ENCODE peak calls at places on chromosomes 6 and 20, in four cellular contexts. One of them, this sample, is unnamed.

GRCh38 chr6:151087861-151088598 is 151.7 kb upstream of the AKAP12 start:
- DNase-seq in adrenal gland: peak; percentile 31
- DNase-seq in MM.1S: no peak
- DNase-seq in BJ: no peak
- DNase-seq in this sample: no peak

GRCh38 chr20:59173938-59174496 is 10.4 kb downstream of the ZNF831 start:
- DNase-seq in adrenal gland: no peak
- DNase-seq in MM.1S: no peak
- DNase-seq in BJ: no peak
- DNase-seq in this sample: no peak

GRCh38 chr6:75171581-75172360 is 34.1 kb downstream of the COL12A1 start:
- DNase-seq in adrenal gland: no peak
- DNase-seq in MM.1S: no peak
- DNase-seq in BJ: no peak
- DNase-seq in this sample: no peak

GRCh38 chr20:50491926-50492634 is 18.1 kb upstream of the PTPN1 start:
- DNase-seq in adrenal gland: peak; percentile 76
- DNase-seq in MM.1S: no peak
- DNase-seq in BJ: no peak
- DNase-seq in this sample: no peak

GRCh38 chr6:25169551-25170335 is 109.4 kb upstream of the CARMIL1 start:
- DNase-seq in adrenal gland: no peak
- DNase-seq in MM.1S: no peak
- DNase-seq in BJ: no peak
- DNase-seq in this sample: no peak

GRCh38 chr6:31794294-31794865 is 1.2 kb downstream of the VARS1 start:
- DNase-seq in adrenal gland: no peak
- DNase-seq in MM.1S: peak; percentile 30
- DNase-seq in BJ: no peak
- DNase-seq in this sample: no peak

GRCh38 chr6:53984163-53984562 is 127.1 kb upstream of the MLIP start:
- DNase-seq in adrenal gland: no peak
- DNase-seq in MM.1S: no peak
- DNase-seq in BJ: peak; percentile 68
- DNase-seq in this sample: no peak

GRCh38 chr20:8152183-8152582 is 20.1 kb downstream of the PLCB1 start:
- DNase-seq in adrenal gland: peak; percentile 70
- DNase-seq in MM.1S: no peak
- DNase-seq in BJ: no peak
- DNase-seq in this sample: no peak

GRCh38 chr6:39929733-39930461 is 4.4 kb downstream of the MOCS1 start:
- DNase-seq in adrenal gland: no peak
- DNase-seq in MM.1S: no peak
- DNase-seq in BJ: peak; percentile 52
- DNase-seq in this sample: no peak

GRCh38 chr6:163670283-163670682 is 255.8 kb downstream of the QKI start:
- DNase-seq in adrenal gland: no peak
- DNase-seq in MM.1S: no peak
- DNase-seq in BJ: no peak
- DNase-seq in this sample: no peak

GRCh38 chr6:133568970-133569889 is 319.7 kb upstream of the TCF21 start:
- DNase-seq in adrenal gland: peak; percentile 33
- DNase-seq in MM.1S: peak; percentile 63
- DNase-seq in BJ: peak; percentile 28
- DNase-seq in this sample: no peak

GRCh38 chr6:136173519-136174507 is 76.3 kb downstream of the MTFR2 start:
- DNase-seq in adrenal gland: peak; percentile 83
- DNase-seq in MM.1S: no peak
- DNase-seq in BJ: no peak
- DNase-seq in this sample: no peak

DNA sequence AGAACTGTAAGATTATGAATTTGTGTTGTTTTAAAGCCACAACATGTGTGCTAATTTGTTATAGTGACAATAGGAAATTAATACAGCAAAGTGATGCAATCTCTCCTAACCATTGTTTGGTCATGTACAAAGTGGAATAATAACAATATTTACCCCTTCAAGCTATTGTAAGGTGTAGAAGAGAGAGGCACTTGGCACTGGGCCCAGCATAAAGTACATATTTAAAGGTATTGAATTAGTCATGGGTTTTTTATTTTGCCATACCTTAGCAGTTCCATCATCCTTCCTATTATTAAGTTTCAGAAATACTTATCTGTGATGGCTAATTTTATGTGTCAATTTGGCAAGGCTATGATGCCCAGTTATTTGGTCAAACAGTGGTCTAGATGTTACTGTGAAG is 322.4 kb upstream of the TSHZ2 start:
- DNase-seq in adrenal gland: no peak
- DNase-seq in MM.1S: no peak
- DNase-seq in BJ: no peak
- DNase-seq in this sample: no peak
- H3K4me3 ChIP-seq in adrenal gland: no peak overlapping the region
- H3K4me3 ChIP-seq in MM.1S: no peak overlapping the region
- H3K4me3 ChIP-seq in BJ: no peak overlapping the region
- H3K4me3 ChIP-seq in this sample: no peak overlapping the region

GRCh38 chr20:1315804-1316203 is 13.1 kb downstream of the SDCBP2 start:
- DNase-seq in adrenal gland: no peak
- DNase-seq in MM.1S: no peak
- DNase-seq in BJ: no peak
- DNase-seq in this sample: no peak

GRCh38 chr20:1319462-1319861 is 9.5 kb downstream of the SDCBP2 start:
- DNase-seq in adrenal gland: no peak
- DNase-seq in MM.1S: no peak
- DNase-seq in BJ: no peak
- DNase-seq in this sample: no peak

GRCh38 chr20:1320016-1320415 is 8.9 kb downstream of the SDCBP2 start:
- DNase-seq in adrenal gland: no peak
- DNase-seq in MM.1S: no peak
- DNase-seq in BJ: no peak
- DNase-seq in this sample: no peak

GRCh38 chr20:1319051-1319450 is 9.9 kb downstream of the SDCBP2 start:
- DNase-seq in adrenal gland: no peak
- DNase-seq in MM.1S: no peak
- DNase-seq in BJ: no peak
- DNase-seq in this sample: no peak

DNA sequence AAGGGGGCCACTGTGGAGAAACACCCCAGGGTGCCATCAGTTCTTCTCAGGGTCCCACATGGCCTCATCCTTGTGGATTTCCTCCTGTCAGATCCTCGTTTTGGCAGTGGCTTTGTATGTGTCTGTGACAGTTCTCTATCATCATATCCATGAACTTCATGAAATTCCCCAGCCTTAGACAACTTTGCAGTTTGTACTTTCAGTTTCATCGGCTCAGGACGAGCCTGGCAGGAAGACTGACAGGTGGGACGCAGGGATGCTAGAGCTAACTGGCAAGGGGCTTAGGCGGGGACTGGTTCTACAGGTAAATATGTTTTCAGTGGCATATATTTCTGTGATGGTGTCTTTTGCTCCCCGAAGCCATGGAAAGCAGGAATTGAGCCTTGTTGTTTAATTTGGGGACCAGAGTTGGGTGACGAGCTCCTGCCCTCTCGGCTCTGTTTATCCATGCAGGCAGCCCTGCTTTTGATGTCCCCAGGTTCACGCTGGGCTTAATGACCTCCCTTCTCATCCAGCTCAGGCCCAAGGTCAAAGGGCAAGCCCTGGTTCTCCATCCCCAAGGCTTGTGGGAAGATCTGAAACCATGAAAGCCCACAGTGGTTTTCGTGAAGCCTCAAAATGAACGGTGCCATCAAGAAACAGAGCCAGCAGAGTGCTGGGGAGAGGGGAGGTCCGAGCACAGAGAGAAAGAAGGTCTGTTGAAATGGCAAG is 11.2 kb downstream of the SDCBP2 start:
- DNase-seq in adrenal gland: no peak
- DNase-seq in MM.1S: peak; percentile 33
- DNase-seq in BJ: no peak
- DNase-seq in this sample: no peak
- H3K4me3 ChIP-seq in adrenal gland: no peak overlapping the region
- H3K4me3 ChIP-seq in MM.1S: no peak overlapping the region
- H3K4me3 ChIP-seq in BJ: no peak overlapping the region
- H3K4me3 ChIP-seq in this sample: no peak overlapping the region

GRCh38 chr6:95601133-95601532 is 23.8 kb downstream of the MANEA start:
- DNase-seq in adrenal gland: no peak
- DNase-seq in MM.1S: no peak
- DNase-seq in BJ: no peak
- DNase-seq in this sample: no peak

GRCh38 chr6:95596021-95596420 is 18.7 kb downstream of the MANEA start:
- DNase-seq in adrenal gland: no peak
- DNase-seq in MM.1S: no peak
- DNase-seq in BJ: no peak
- DNase-seq in this sample: no peak

DNA sequence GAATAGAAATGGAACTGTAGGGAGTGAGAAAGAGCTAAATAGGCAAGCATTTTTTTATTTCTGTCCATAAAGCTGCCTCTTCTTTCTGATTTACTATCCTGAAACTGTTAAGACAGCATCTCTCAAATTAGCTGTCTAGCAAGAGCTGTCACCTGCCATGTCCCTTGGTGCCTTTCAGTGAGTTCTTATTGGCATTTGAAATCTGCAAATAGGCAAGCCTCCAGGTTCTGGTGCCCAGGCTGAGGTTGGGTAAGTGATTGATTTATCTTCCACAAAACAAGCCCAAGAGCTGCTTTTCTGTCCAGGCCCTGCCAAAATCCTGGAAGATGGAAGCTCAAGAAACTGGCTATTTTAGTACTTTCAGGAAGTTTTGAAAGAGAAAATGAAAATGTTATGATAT is 22.4 kb downstream of the MANEA start:
- DNase-seq in adrenal gland: no peak
- DNase-seq in MM.1S: peak; percentile 72
- DNase-seq in BJ: no peak
- DNase-seq in this sample: no peak
- H3K4me3 ChIP-seq in adrenal gland: no peak overlapping the region
- H3K4me3 ChIP-seq in MM.1S: peak overlapping the region; percentile 45
- H3K4me3 ChIP-seq in BJ: no peak overlapping the region
- H3K4me3 ChIP-seq in this sample: no peak overlapping the region

GRCh38 chr6:44226368-44227137 is 3.2 kb downstream of the SLC29A1 start:
- DNase-seq in adrenal gland: peak; percentile 50
- DNase-seq in MM.1S: no peak
- DNase-seq in BJ: no peak
- DNase-seq in this sample: no peak
- H3K4me3 ChIP-seq in adrenal gland: no peak overlapping the region
- H3K4me3 ChIP-seq in MM.1S: no peak overlapping the region
- H3K4me3 ChIP-seq in BJ: no peak overlapping the region
- H3K4me3 ChIP-seq in this sample: peak overlapping the region; percentile 34

GRCh38 chr6:73143551-73143950 is 81.7 kb downstream of the KHDC1L start:
- DNase-seq in adrenal gland: no peak
- DNase-seq in MM.1S: no peak
- DNase-seq in BJ: no peak
- DNase-seq in this sample: no peak
- H3K4me3 ChIP-seq in adrenal gland: no peak overlapping the region
- H3K4me3 ChIP-seq in MM.1S: no peak overlapping the region
- H3K4me3 ChIP-seq in BJ: no peak overlapping the region
- H3K4me3 ChIP-seq in this sample: no peak overlapping the region

GRCh38 chr20:4772132-4772531 is 50.4 kb downstream of the PRND start:
- DNase-seq in adrenal gland: no peak
- DNase-seq in MM.1S: no peak
- DNase-seq in BJ: no peak
- DNase-seq in this sample: no peak

GRCh38 chr20:4774209-4774608 is 52.5 kb downstream of the PRND start:
- DNase-seq in adrenal gland: no peak
- DNase-seq in MM.1S: no peak
- DNase-seq in BJ: no peak
- DNase-seq in this sample: no peak

GRCh38 chr20:4773736-4774135 is 52.0 kb downstream of the PRND start:
- DNase-seq in adrenal gland: no peak
- DNase-seq in MM.1S: no peak
- DNase-seq in BJ: no peak
- DNase-seq in this sample: no peak

GRCh38 chr20:4775322-4776078 is 53.8 kb downstream of the PRND start:
- DNase-seq in adrenal gland: no peak
- DNase-seq in MM.1S: no peak
- DNase-seq in BJ: no peak
- DNase-seq in this sample: no peak

GRCh38 chr20:4776079-4776630 is 54.4 kb downstream of the PRND start:
- DNase-seq in adrenal gland: no peak
- DNase-seq in MM.1S: no peak
- DNase-seq in BJ: no peak
- DNase-seq in this sample: no peak
- H3K4me3 ChIP-seq in adrenal gland: no peak overlapping the region
- H3K4me3 ChIP-seq in MM.1S: no peak overlapping the region
- H3K4me3 ChIP-seq in BJ: no peak overlapping the region
- H3K4me3 ChIP-seq in this sample: peak overlapping the region; percentile 31

GRCh38 chr6:158026054-158026900 is 44.6 kb downstream of the SYNJ2 start:
- DNase-seq in adrenal gland: peak; percentile 90
- DNase-seq in MM.1S: no peak
- DNase-seq in BJ: peak; percentile 88
- DNase-seq in this sample: peak; percentile 55
- H3K4me3 ChIP-seq in adrenal gland: no peak overlapping the region
- H3K4me3 ChIP-seq in MM.1S: no peak overlapping the region
- H3K4me3 ChIP-seq in BJ: no peak overlapping the region
- H3K4me3 ChIP-seq in this sample: peak overlapping the region; percentile 14

GRCh38 chr6:139448094-139448649 is 73.7 kb upstream of the CITED2 start:
- DNase-seq in adrenal gland: no peak
- DNase-seq in MM.1S: peak; percentile 71
- DNase-seq in BJ: no peak
- DNase-seq in this sample: no peak

GRCh38 chr6:139443226-139444112 is 69.0 kb upstream of the CITED2 start:
- DNase-seq in adrenal gland: no peak
- DNase-seq in MM.1S: no peak
- DNase-seq in BJ: peak; percentile 54
- DNase-seq in this sample: no peak

GRCh38 chr6:139446768-139447167 is 72.3 kb upstream of the CITED2 start:
- DNase-seq in adrenal gland: no peak
- DNase-seq in MM.1S: no peak
- DNase-seq in BJ: no peak
- DNase-seq in this sample: no peak

GRCh38 chr6:139448998-139449610 is 74.7 kb upstream of the CITED2 start:
- DNase-seq in adrenal gland: no peak
- DNase-seq in MM.1S: no peak
- DNase-seq in BJ: no peak
- DNase-seq in this sample: no peak

GRCh38 chr6:139446104-139446715 is 71.8 kb upstream of the CITED2 start:
- DNase-seq in adrenal gland: no peak
- DNase-seq in MM.1S: no peak
- DNase-seq in BJ: no peak
- DNase-seq in this sample: no peak
- H3K4me3 ChIP-seq in adrenal gland: no peak overlapping the region
- H3K4me3 ChIP-seq in MM.1S: no peak overlapping the region
- H3K4me3 ChIP-seq in BJ: no peak overlapping the region
- H3K4me3 ChIP-seq in this sample: no peak overlapping the region

DNA sequence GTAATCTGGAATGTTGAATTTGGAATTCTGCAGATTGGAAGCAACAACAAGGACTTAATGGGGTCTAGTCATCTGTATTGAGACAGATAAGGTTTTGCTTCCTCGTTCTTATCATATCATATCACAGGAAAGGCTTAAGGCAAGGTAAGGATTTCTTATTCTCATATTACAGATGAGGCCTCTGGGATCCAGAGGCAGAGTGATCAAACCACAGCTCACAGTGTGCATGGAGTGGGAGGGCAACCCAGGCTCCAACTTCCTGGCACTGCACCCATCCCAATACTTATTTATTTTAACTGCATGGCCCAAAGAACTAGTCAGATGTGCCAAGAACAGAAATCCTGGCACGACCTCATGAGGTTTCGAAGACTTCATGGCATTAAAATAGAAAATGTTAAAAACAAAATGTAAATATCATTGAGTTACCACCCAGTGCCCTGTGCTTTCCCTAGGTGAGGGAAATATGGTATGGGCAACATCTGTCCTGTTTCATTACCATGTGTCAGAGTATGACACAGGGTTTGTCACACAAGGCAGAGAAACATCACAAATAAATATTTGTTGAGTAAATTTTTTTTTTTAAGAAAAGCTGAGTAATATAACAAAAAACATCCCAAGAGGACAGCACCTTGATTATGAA is 191.9 kb downstream of the ISM1 start:
- DNase-seq in adrenal gland: no peak
- DNase-seq in MM.1S: no peak
- DNase-seq in BJ: no peak
- DNase-seq in this sample: no peak
- H3K4me3 ChIP-seq in adrenal gland: no peak overlapping the region
- H3K4me3 ChIP-seq in MM.1S: no peak overlapping the region
- H3K4me3 ChIP-seq in BJ: no peak overlapping the region
- H3K4me3 ChIP-seq in this sample: no peak overlapping the region

This sample was measured in dorsolateral prefrontal cortex.